ENCODE peak calls at places on chromosomes 4 and X, in ten cellular contexts. One of them, this sample, is unnamed.

GRCh38 chr4:77852892-77853495 is 9.6 kb upstream of the MRPL1 start:
- DNase-seq in astrocyte: no peak
- DNase-seq in A673: no peak
- DNase-seq in CD8-positive, alpha-beta memory T cell: peak; percentile 65
- DNase-seq in ovary: no peak
- DNase-seq in upper lobe of left lung: peak; percentile 38
- DNase-seq in PC-3: no peak
- DNase-seq in effector memory CD4-positive, alpha-beta T cell: peak; percentile 61
- DNase-seq in IMR-90: no peak
- DNase-seq in upper lobe of right lung: no peak
- DNase-seq in this sample: no peak

GRCh38 chr4:159248383-159249178 is 145.7 kb downstream of the RAPGEF2 start:
- DNase-seq in astrocyte: peak; percentile 56
- DNase-seq in A673: peak; percentile 86
- DNase-seq in CD8-positive, alpha-beta memory T cell: no peak
- DNase-seq in ovary: no peak
- DNase-seq in upper lobe of left lung: no peak
- DNase-seq in PC-3: no peak
- DNase-seq in effector memory CD4-positive, alpha-beta T cell: no peak
- DNase-seq in IMR-90: peak; percentile 77
- DNase-seq in upper lobe of right lung: no peak
- DNase-seq in this sample: peak; percentile 70

GRCh38 chrX:100895365-100896075 is 21.4 kb upstream of the NOX1 start:
- DNase-seq in astrocyte: peak; percentile 10
- DNase-seq in A673: peak; percentile 24
- DNase-seq in CD8-positive, alpha-beta memory T cell: no peak
- DNase-seq in ovary: peak; percentile 19
- DNase-seq in upper lobe of left lung: peak; percentile 23
- DNase-seq in PC-3: peak; percentile 69
- DNase-seq in effector memory CD4-positive, alpha-beta T cell: no peak
- DNase-seq in IMR-90: peak; percentile 44
- DNase-seq in upper lobe of right lung: no peak
- DNase-seq in this sample: no peak

GRCh38 chrX:137926090-137926489 is 360.2 kb downstream of the ZIC3 start:
- DNase-seq in astrocyte: no peak
- DNase-seq in A673: peak; percentile 47
- DNase-seq in CD8-positive, alpha-beta memory T cell: no peak
- DNase-seq in ovary: no peak
- DNase-seq in upper lobe of left lung: no peak
- DNase-seq in PC-3: peak; percentile 46
- DNase-seq in effector memory CD4-positive, alpha-beta T cell: no peak
- DNase-seq in IMR-90: no peak
- DNase-seq in upper lobe of right lung: no peak
- DNase-seq in this sample: no peak

GRCh38 chr4:78622253-78622979 is 70.8 kb downstream of the ANXA3 start:
- DNase-seq in astrocyte: peak; percentile 70
- DNase-seq in A673: no peak
- DNase-seq in CD8-positive, alpha-beta memory T cell: no peak
- DNase-seq in ovary: no peak
- DNase-seq in upper lobe of left lung: no peak
- DNase-seq in PC-3: peak; percentile 14
- DNase-seq in effector memory CD4-positive, alpha-beta T cell: no peak
- DNase-seq in IMR-90: peak; percentile 73
- DNase-seq in upper lobe of right lung: no peak
- DNase-seq in this sample: no peak

GRCh38 chrX:121146059-121146628 is 98.7 kb downstream of the GLUD2 start:
- DNase-seq in astrocyte: peak; percentile 6
- DNase-seq in A673: no peak
- DNase-seq in CD8-positive, alpha-beta memory T cell: no peak
- DNase-seq in ovary: no peak
- DNase-seq in upper lobe of left lung: no peak
- DNase-seq in PC-3: peak; percentile 23
- DNase-seq in effector memory CD4-positive, alpha-beta T cell: no peak
- DNase-seq in IMR-90: no peak
- DNase-seq in upper lobe of right lung: no peak
- DNase-seq in this sample: no peak

GRCh38 chrX:119573840-119574393 is 446 bp upstream of the UBE2A start:
- DNase-seq in astrocyte: peak; percentile 31
- DNase-seq in A673: peak; percentile 24
- DNase-seq in CD8-positive, alpha-beta memory T cell: no peak
- DNase-seq in ovary: no peak
- DNase-seq in upper lobe of left lung: peak; percentile 30
- DNase-seq in PC-3: peak; percentile 51
- DNase-seq in effector memory CD4-positive, alpha-beta T cell: no peak
- DNase-seq in IMR-90: peak; percentile 20
- DNase-seq in upper lobe of right lung: no peak
- DNase-seq in this sample: no peak

GRCh38 chr4:55125087-55125721 is at the start of gene KDR:
- DNase-seq in astrocyte: peak; percentile 23
- DNase-seq in A673: peak; percentile 30
- DNase-seq in CD8-positive, alpha-beta memory T cell: no peak
- DNase-seq in ovary: peak; percentile 33
- DNase-seq in upper lobe of left lung: peak; percentile 29
- DNase-seq in PC-3: peak; percentile 29
- DNase-seq in effector memory CD4-positive, alpha-beta T cell: no peak
- DNase-seq in IMR-90: no peak
- DNase-seq in upper lobe of right lung: peak; percentile 68
- DNase-seq in this sample: no peak

GRCh38 chrX:20397587-20397986 is 130.9 kb upstream of the RPS6KA3 start:
- DNase-seq in astrocyte: no peak
- DNase-seq in A673: no peak
- DNase-seq in CD8-positive, alpha-beta memory T cell: no peak
- DNase-seq in ovary: no peak
- DNase-seq in upper lobe of left lung: no peak
- DNase-seq in PC-3: no peak
- DNase-seq in effector memory CD4-positive, alpha-beta T cell: no peak
- DNase-seq in IMR-90: no peak
- DNase-seq in upper lobe of right lung: no peak
- DNase-seq in this sample: no peak

GRCh38 chrX:68060506-68061205 is 372.6 kb downstream of the OPHN1 start:
- DNase-seq in astrocyte: no peak
- DNase-seq in A673: no peak
- DNase-seq in CD8-positive, alpha-beta memory T cell: no peak
- DNase-seq in ovary: no peak
- DNase-seq in upper lobe of left lung: no peak
- DNase-seq in PC-3: no peak
- DNase-seq in effector memory CD4-positive, alpha-beta T cell: no peak
- DNase-seq in IMR-90: no peak
- DNase-seq in upper lobe of right lung: no peak
- DNase-seq in this sample: no peak

GRCh38 chrX:53681661-53682060 is 4.9 kb downstream of the HUWE1 start:
- DNase-seq in astrocyte: peak; percentile 55
- DNase-seq in A673: no peak
- DNase-seq in CD8-positive, alpha-beta memory T cell: no peak
- DNase-seq in ovary: no peak
- DNase-seq in upper lobe of left lung: no peak
- DNase-seq in PC-3: peak; percentile 19
- DNase-seq in effector memory CD4-positive, alpha-beta T cell: no peak
- DNase-seq in IMR-90: peak; percentile 14
- DNase-seq in upper lobe of right lung: no peak
- DNase-seq in this sample: no peak

GRCh38 chr4:39609454-39609911 is 29.2 kb downstream of the SMIM14 start:
- DNase-seq in astrocyte: no peak
- DNase-seq in A673: no peak
- DNase-seq in CD8-positive, alpha-beta memory T cell: no peak
- DNase-seq in ovary: no peak
- DNase-seq in upper lobe of left lung: no peak
- DNase-seq in PC-3: peak; percentile 48
- DNase-seq in effector memory CD4-positive, alpha-beta T cell: no peak
- DNase-seq in IMR-90: no peak
- DNase-seq in upper lobe of right lung: no peak
- DNase-seq in this sample: no peak

GRCh38 chr4:23373269-23373668 is 516.6 kb downstream of the PPARGC1A start:
- DNase-seq in astrocyte: peak; percentile 96
- DNase-seq in A673: no peak
- DNase-seq in CD8-positive, alpha-beta memory T cell: no peak
- DNase-seq in ovary: no peak
- DNase-seq in upper lobe of left lung: peak; percentile 90
- DNase-seq in PC-3: peak; percentile 63
- DNase-seq in effector memory CD4-positive, alpha-beta T cell: no peak
- DNase-seq in IMR-90: peak; percentile 4
- DNase-seq in upper lobe of right lung: peak; percentile 69
- DNase-seq in this sample: no peak

DNA sequence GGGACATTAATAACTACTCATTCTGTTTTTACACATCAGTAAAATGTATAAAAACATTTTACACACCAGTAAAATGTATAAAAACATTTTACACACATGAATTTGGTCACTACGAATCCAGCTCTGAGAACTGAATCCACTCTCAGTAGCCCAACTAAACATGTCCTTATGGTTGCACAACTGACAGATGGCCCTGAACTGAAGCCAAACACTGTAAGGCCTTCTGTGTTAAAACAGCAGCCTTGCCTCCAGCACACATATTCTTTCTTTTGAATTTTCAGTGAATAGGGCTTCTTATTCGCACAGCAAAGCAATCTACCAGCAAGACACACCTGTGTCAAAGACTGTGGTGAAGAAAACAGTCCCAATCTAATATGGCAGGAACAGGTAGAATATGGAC is 169.9 kb upstream of the FMR1 start:
- DNase-seq in astrocyte: no peak
- DNase-seq in A673: no peak
- DNase-seq in CD8-positive, alpha-beta memory T cell: no peak
- DNase-seq in ovary: no peak
- DNase-seq in upper lobe of left lung: no peak
- DNase-seq in PC-3: no peak
- DNase-seq in effector memory CD4-positive, alpha-beta T cell: no peak
- DNase-seq in IMR-90: no peak
- DNase-seq in upper lobe of right lung: no peak
- DNase-seq in this sample: no peak
- H3K27me3 ChIP-seq in astrocyte: no peaks in the 10 kb centered on the region
- H3K27me3 ChIP-seq in A673: no peaks in the 10 kb centered on the region
- H3K27me3 ChIP-seq in CD8-positive, alpha-beta memory T cell: no peaks in the 10 kb centered on the region
- H3K27me3 ChIP-seq in ovary: no peaks in the 10 kb centered on the region
- H3K27me3 ChIP-seq in upper lobe of left lung: no peaks in the 10 kb centered on the region
- H3K27me3 ChIP-seq in PC-3: no peaks in the 10 kb centered on the region
- H3K27me3 ChIP-seq in effector memory CD4-positive, alpha-beta T cell: no peaks in the 10 kb centered on the region
- H3K27me3 ChIP-seq in IMR-90: no peaks in the 10 kb centered on the region
- H3K27me3 ChIP-seq in upper lobe of right lung: no peaks in the 10 kb centered on the region
- H3K27me3 ChIP-seq in this sample: no peaks in the 10 kb centered on the region

GRCh38 chr4:25014965-25015506 is 15.7 kb downstream of the LGI2 start:
- DNase-seq in astrocyte: no peak
- DNase-seq in A673: peak; percentile 62
- DNase-seq in CD8-positive, alpha-beta memory T cell: no peak
- DNase-seq in ovary: no peak
- DNase-seq in upper lobe of left lung: no peak
- DNase-seq in PC-3: no peak
- DNase-seq in effector memory CD4-positive, alpha-beta T cell: no peak
- DNase-seq in IMR-90: no peak
- DNase-seq in upper lobe of right lung: no peak
- DNase-seq in this sample: no peak
- H3K36me3 ChIP-seq in astrocyte: no peaks in the 10 kb centered on the region
- H3K36me3 ChIP-seq in A673: no peaks in the 10 kb centered on the region
- H3K36me3 ChIP-seq in CD8-positive, alpha-beta memory T cell: no peaks in the 10 kb centered on the region
- H3K36me3 ChIP-seq in ovary: no peaks in the 10 kb centered on the region
- H3K36me3 ChIP-seq in upper lobe of left lung: no peaks in the 10 kb centered on the region
- H3K36me3 ChIP-seq in PC-3: no peaks in the 10 kb centered on the region
- H3K36me3 ChIP-seq in effector memory CD4-positive, alpha-beta T cell: no peaks in the 10 kb centered on the region
- H3K36me3 ChIP-seq in IMR-90: no peaks in the 10 kb centered on the region
- H3K36me3 ChIP-seq in upper lobe of right lung: no peaks in the 10 kb centered on the region
- H3K36me3 ChIP-seq in this sample: no peaks in the 10 kb centered on the region

DNA sequence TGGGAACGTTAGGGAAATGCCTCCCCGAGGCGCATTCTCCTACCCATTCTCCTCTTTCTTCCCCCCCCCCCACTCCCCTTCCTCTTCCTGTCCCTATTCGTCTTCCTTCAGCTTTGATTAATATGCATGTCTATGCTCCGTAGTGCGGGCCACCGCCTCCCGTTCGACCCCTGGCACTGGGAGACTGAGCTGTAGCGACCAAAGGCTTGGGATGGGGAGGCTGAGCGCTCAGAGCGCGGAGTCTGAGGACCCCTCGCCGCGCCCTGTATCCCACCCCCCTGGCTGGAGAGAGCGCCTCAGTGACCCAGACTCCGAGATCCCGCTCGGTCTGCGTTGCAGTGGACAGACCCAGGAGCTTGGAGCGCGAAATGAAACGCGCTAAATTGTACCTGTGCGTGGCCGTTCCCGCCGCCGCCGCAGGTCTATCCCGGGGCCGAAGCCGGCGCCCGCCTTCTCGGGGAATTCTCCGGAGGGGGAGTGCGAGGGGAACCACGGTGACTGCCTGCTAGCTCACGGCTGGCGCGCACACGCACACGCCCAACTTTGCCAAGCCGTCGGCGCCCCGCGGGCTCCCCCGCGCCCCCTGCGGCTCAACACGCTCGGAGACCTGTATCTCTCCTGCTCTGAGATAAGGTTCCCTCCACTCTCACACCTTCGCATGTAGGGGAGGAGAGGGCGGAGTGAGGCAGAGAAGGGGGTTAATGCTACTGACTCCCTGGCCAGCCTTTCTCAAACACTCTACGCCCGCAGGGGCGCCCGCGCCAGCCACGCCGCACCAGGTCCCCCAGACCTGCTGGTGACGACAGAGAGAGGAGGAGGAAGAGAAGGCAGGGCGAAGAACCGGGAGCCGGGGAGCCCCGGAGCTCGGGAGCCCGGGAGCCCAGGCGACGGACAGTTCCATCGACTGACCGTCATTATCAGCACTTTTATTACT is 1.5 kb upstream of the PTCHD1 start:
- DNase-seq in astrocyte: no peak
- DNase-seq in A673: no peak
- DNase-seq in CD8-positive, alpha-beta memory T cell: no peak
- DNase-seq in ovary: no peak
- DNase-seq in upper lobe of left lung: no peak
- DNase-seq in PC-3: no peak
- DNase-seq in effector memory CD4-positive, alpha-beta T cell: no peak
- DNase-seq in IMR-90: no peak
- DNase-seq in upper lobe of right lung: no peak
- DNase-seq in this sample: no peak
- H3K27me3 ChIP-seq in astrocyte: peaks cover 23% of the 10 kb centered on the region
- H3K27me3 ChIP-seq in A673: peaks cover 79% of the 10 kb centered on the region
- H3K27me3 ChIP-seq in CD8-positive, alpha-beta memory T cell: no peaks in the 10 kb centered on the region
- H3K27me3 ChIP-seq in ovary: no peaks in the 10 kb centered on the region
- H3K27me3 ChIP-seq in upper lobe of left lung: peaks cover 28% of the 10 kb centered on the region
- H3K27me3 ChIP-seq in PC-3: peaks cover 71% of the 10 kb centered on the region
- H3K27me3 ChIP-seq in effector memory CD4-positive, alpha-beta T cell: no peaks in the 10 kb centered on the region
- H3K27me3 ChIP-seq in IMR-90: peaks cover 43% of the 10 kb centered on the region
- H3K27me3 ChIP-seq in upper lobe of right lung: peaks cover 14% of the 10 kb centered on the region
- H3K27me3 ChIP-seq in this sample: peaks cover 8% of the 10 kb centered on the region

GRCh38 chrX:86455495-86455894 is 307.2 kb downstream of the DACH2 start:
- DNase-seq in astrocyte: no peak
- DNase-seq in A673: no peak
- DNase-seq in CD8-positive, alpha-beta memory T cell: no peak
- DNase-seq in ovary: no peak
- DNase-seq in upper lobe of left lung: no peak
- DNase-seq in PC-3: no peak
- DNase-seq in effector memory CD4-positive, alpha-beta T cell: no peak
- DNase-seq in IMR-90: no peak
- DNase-seq in upper lobe of right lung: no peak
- DNase-seq in this sample: no peak

DNA sequence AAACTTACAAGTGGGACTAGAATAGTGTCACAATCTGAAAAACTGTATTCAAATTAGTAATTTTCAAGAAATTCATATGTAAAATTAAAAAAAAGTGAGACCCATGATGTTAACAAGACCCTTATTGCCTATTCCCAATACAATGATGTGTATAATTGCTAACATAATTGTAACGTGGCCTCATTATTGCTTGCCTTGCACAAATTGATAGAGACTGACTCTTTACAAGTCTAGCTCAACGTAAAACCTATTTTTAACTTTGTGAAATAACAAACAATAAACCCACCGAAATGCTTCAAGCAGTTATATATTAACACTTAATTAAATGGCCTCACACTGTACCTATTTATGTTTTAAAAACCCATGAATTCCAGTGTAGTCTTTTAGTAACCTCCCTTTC is 312.5 kb downstream of the DACH2 start:
- DNase-seq in astrocyte: no peak
- DNase-seq in A673: no peak
- DNase-seq in CD8-positive, alpha-beta memory T cell: no peak
- DNase-seq in ovary: no peak
- DNase-seq in upper lobe of left lung: no peak
- DNase-seq in PC-3: no peak
- DNase-seq in effector memory CD4-positive, alpha-beta T cell: no peak
- DNase-seq in IMR-90: no peak
- DNase-seq in upper lobe of right lung: no peak
- DNase-seq in this sample: no peak
- H3K36me3 ChIP-seq in astrocyte: no peaks in the 10 kb centered on the region
- H3K36me3 ChIP-seq in A673: no peaks in the 10 kb centered on the region
- H3K36me3 ChIP-seq in CD8-positive, alpha-beta memory T cell: no peaks in the 10 kb centered on the region
- H3K36me3 ChIP-seq in ovary: no peaks in the 10 kb centered on the region
- H3K36me3 ChIP-seq in upper lobe of left lung: no peaks in the 10 kb centered on the region
- H3K36me3 ChIP-seq in PC-3: no peaks in the 10 kb centered on the region
- H3K36me3 ChIP-seq in effector memory CD4-positive, alpha-beta T cell: no peaks in the 10 kb centered on the region
- H3K36me3 ChIP-seq in IMR-90: no peaks in the 10 kb centered on the region
- H3K36me3 ChIP-seq in upper lobe of right lung: no peaks in the 10 kb centered on the region
- H3K36me3 ChIP-seq in this sample: no peaks in the 10 kb centered on the region

This sample was measured in SJSA1.